ENCODE peak calls at places on chromosomes 4 and X, in five cellular contexts. One of them, this sample, is unnamed.

GRCh38 chr4:61224573-61224972 is 24.4 kb downstream of the ADGRL3 start:
- DNase-seq in A549: no peak
- DNase-seq in GM23338: no peak
- DNase-seq in Peyer's patch: no peak
- DNase-seq in MM.1S: no peak
- DNase-seq in this sample: no peak

GRCh38 chr4:126954537-126955291 is 678.0 kb upstream of the INTU start:
- DNase-seq in A549: no peak
- DNase-seq in GM23338: no peak
- DNase-seq in Peyer's patch: no peak
- DNase-seq in MM.1S: no peak
- DNase-seq in this sample: no peak

GRCh38 chr4:121233982-121234381 is 69.9 kb upstream of the TNIP3 start:
- DNase-seq in A549: no peak
- DNase-seq in GM23338: peak
- DNase-seq in Peyer's patch: no peak
- DNase-seq in MM.1S: no peak
- DNase-seq in this sample: no peak

GRCh38 chr4:186329372-186329771 is 63.4 kb downstream of the F11 start:
- DNase-seq in A549: no peak
- DNase-seq in GM23338: no peak
- DNase-seq in Peyer's patch: no peak
- DNase-seq in MM.1S: no peak
- DNase-seq in this sample: no peak

GRCh38 chrX:72381439-72382198 is 75.9 kb upstream of the CITED1 start:
- DNase-seq in A549: peak
- DNase-seq in GM23338: no peak
- DNase-seq in Peyer's patch: no peak
- DNase-seq in MM.1S: no peak
- DNase-seq in this sample: no peak

GRCh38 chr4:15234585-15235126 is 193.2 kb upstream of the C1QTNF7 start:
- DNase-seq in A549: no peak
- DNase-seq in GM23338: no peak
- DNase-seq in Peyer's patch: no peak
- DNase-seq in MM.1S: no peak
- DNase-seq in this sample: no peak

GRCh38 chr4:100828986-100829685 is 311.3 kb upstream of the EMCN start:
- DNase-seq in A549: peak
- DNase-seq in GM23338: no peak
- DNase-seq in Peyer's patch: no peak
- DNase-seq in MM.1S: no peak
- DNase-seq in this sample: no peak

GRCh38 chrX:105975382-105975781 is 63.1 kb downstream of the SERPINA7 start:
- DNase-seq in A549: peak
- DNase-seq in GM23338: peak
- DNase-seq in Peyer's patch: no peak
- DNase-seq in MM.1S: peak
- DNase-seq in this sample: no peak

GRCh38 chrX:52352551-52352950 is 16.3 kb upstream of the XAGE2 start:
- DNase-seq in A549: no peak
- DNase-seq in GM23338: no peak
- DNase-seq in Peyer's patch: no peak
- DNase-seq in MM.1S: no peak
- DNase-seq in this sample: no peak

GRCh38 chr4:69517674-69518073 is 22.0 kb upstream of the UGT2B4 start:
- DNase-seq in A549: peak
- DNase-seq in GM23338: peak
- DNase-seq in Peyer's patch: no peak
- DNase-seq in MM.1S: no peak
- DNase-seq in this sample: no peak

GRCh38 chr4:10462876-10463275 is 5.7 kb upstream of the ZNF518B start:
- DNase-seq in A549: no peak
- DNase-seq in GM23338: no peak
- DNase-seq in Peyer's patch: no peak
- DNase-seq in MM.1S: no peak
- DNase-seq in this sample: no peak

GRCh38 chr4:169295822-169296221 is 25.1 kb upstream of the SH3RF1 start:
- DNase-seq in A549: no peak
- DNase-seq in GM23338: no peak
- DNase-seq in Peyer's patch: no peak
- DNase-seq in MM.1S: no peak
- DNase-seq in this sample: no peak

GRCh38 chr4:38753021-38753806 is 29.6 kb downstream of the TLR10 start:
- DNase-seq in A549: peak
- DNase-seq in GM23338: peak
- DNase-seq in Peyer's patch: peak
- DNase-seq in MM.1S: no peak
- DNase-seq in this sample: peak

GRCh38 chrX:21166302-21166982 is 207.8 kb upstream of the CNKSR2 start:
- DNase-seq in A549: peak
- DNase-seq in GM23338: peak
- DNase-seq in Peyer's patch: no peak
- DNase-seq in MM.1S: no peak
- DNase-seq in this sample: no peak

GRCh38 chr4:85603437-85604336 is 128.7 kb downstream of the ARHGAP24 start:
- DNase-seq in A549: no peak
- DNase-seq in GM23338: no peak
- DNase-seq in Peyer's patch: no peak
- DNase-seq in MM.1S: no peak
- DNase-seq in this sample: no peak

GRCh38 chr4:24583451-24584174 is 741 bp downstream of the DHX15 start:
- DNase-seq in A549: peak
- DNase-seq in GM23338: peak
- DNase-seq in Peyer's patch: peak
- DNase-seq in MM.1S: peak
- DNase-seq in this sample: peak

GRCh38 chr4:155353923-155354540 is 22.7 kb downstream of the MAP9 start:
- DNase-seq in A549: peak
- DNase-seq in GM23338: peak
- DNase-seq in Peyer's patch: peak
- DNase-seq in MM.1S: peak
- DNase-seq in this sample: peak

GRCh38 chrX:130179579-130180215 is 7.9 kb downstream of the RAB33A start:
- DNase-seq in A549: no peak
- DNase-seq in GM23338: no peak
- DNase-seq in Peyer's patch: no peak
- DNase-seq in MM.1S: no peak
- DNase-seq in this sample: no peak

GRCh38 chr4:7831330-7831729 is 108.3 kb downstream of the AFAP1 start:
- DNase-seq in A549: no peak
- DNase-seq in GM23338: no peak
- DNase-seq in Peyer's patch: no peak
- DNase-seq in MM.1S: peak
- DNase-seq in this sample: no peak

DNA sequence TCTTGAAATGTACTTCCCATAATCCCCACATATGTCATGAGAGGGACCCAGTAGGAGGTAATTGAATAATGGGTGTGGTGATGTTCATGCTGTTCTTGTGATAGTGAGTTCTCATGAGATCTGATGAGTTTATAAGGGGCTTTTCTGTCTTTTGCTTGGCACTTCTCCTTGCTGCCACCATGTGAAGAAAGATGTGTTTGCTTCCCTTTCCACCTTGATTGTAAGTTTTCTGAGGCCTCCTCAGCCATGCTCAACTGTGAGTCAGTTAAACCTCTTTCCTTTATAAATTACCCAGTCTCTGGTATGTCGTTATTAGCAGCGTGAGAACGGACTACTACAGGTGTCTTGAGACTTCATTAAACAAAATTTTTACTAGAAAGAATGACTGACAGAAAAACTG is 323.2 kb downstream of the BMPR1B start:
- DNase-seq in A549: no peak
- DNase-seq in GM23338: no peak
- DNase-seq in Peyer's patch: no peak
- DNase-seq in MM.1S: no peak
- DNase-seq in this sample: no peak
- TF ChIP-seq CTCF in A549: no peak
- TF ChIP-seq CTCF in GM23338: no peak
- TF ChIP-seq CTCF in Peyer's patch: no peak
- TF ChIP-seq CTCF in MM.1S: no peak
- TF ChIP-seq CTCF in this sample: no peak

GRCh38 chr4:152991361-152991760 is 55.2 kb downstream of the FHDC1 start:
- DNase-seq in A549: no peak
- DNase-seq in GM23338: no peak
- DNase-seq in Peyer's patch: peak
- DNase-seq in MM.1S: no peak
- DNase-seq in this sample: no peak
- H3K27ac ChIP-seq in A549: no peak
- H3K27ac ChIP-seq in GM23338: no peak
- H3K27ac ChIP-seq in Peyer's patch: no peak
- H3K27ac ChIP-seq in MM.1S: no peak
- H3K27ac ChIP-seq in this sample: no peak

GRCh38 chrX:115341421-115341820 is 51.9 kb downstream of the LUZP4 start:
- DNase-seq in A549: peak
- DNase-seq in GM23338: no peak
- DNase-seq in Peyer's patch: no peak
- DNase-seq in MM.1S: no peak
- DNase-seq in this sample: no peak

GRCh38 chrX:115345654-115346014 is 56.1 kb downstream of the LUZP4 start:
- DNase-seq in A549: no peak
- DNase-seq in GM23338: no peak
- DNase-seq in Peyer's patch: no peak
- DNase-seq in MM.1S: no peak
- DNase-seq in this sample: no peak

GRCh38 chrX:115339441-115340025 is 50.0 kb downstream of the LUZP4 start:
- DNase-seq in A549: no peak
- DNase-seq in GM23338: no peak
- DNase-seq in Peyer's patch: no peak
- DNase-seq in MM.1S: no peak
- DNase-seq in this sample: no peak

GRCh38 chrX:115348440-115349225 is 59.1 kb downstream of the LUZP4 start:
- DNase-seq in A549: peak
- DNase-seq in GM23338: no peak
- DNase-seq in Peyer's patch: no peak
- DNase-seq in MM.1S: no peak
- DNase-seq in this sample: no peak

GRCh38 chrX:115344885-115345653 is 55.6 kb downstream of the LUZP4 start:
- DNase-seq in A549: peak
- DNase-seq in GM23338: peak
- DNase-seq in Peyer's patch: peak
- DNase-seq in MM.1S: peak
- DNase-seq in this sample: peak
- TF ChIP-seq CTCF in A549: no peak
- TF ChIP-seq CTCF in GM23338: no peak
- TF ChIP-seq CTCF in Peyer's patch: no peak
- TF ChIP-seq CTCF in MM.1S: no peak
- TF ChIP-seq CTCF in this sample: no peak

DNA sequence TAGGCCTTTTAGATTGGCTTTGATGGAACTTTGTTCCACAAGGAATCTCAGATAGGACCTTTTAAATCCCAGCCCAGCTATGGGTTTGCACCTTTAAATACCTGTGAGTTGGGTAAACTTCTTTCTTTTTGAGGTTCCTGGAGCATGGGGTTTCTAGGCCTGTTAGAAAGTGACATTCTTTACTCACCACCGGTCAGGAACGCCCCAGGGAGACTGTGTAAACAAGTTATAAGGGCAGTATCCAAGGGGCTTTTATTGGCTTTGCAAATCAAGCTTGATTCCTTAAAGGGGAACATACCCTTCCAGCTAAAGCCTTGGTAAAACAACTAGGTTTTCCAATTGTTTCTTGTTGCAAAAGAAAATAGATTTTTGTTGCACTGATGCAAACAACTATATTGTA is 93.4 kb downstream of the TENT5D start:
- DNase-seq in A549: no peak
- DNase-seq in GM23338: peak
- DNase-seq in Peyer's patch: no peak
- DNase-seq in MM.1S: no peak
- DNase-seq in this sample: no peak
- H3K27ac ChIP-seq in A549: no peak
- H3K27ac ChIP-seq in GM23338: peak
- H3K27ac ChIP-seq in Peyer's patch: no peak
- H3K27ac ChIP-seq in MM.1S: no peak
- H3K27ac ChIP-seq in this sample: no peak